ENCODE peak calls at places on chromosomes 11 and 22, in eight cellular contexts. D, P, G, W, T, B, M and S are unnamed samples.

GRCh38 chr11:66001941-66002647 is at the start of the genes BANF1 and EIF1AD:
- DNase-seq in D (peak; percentile 78), B (peak; percentile 92), G (peak; percentile 84), M (peak; percentile 98), W (peak; percentile 94), T (peak; percentile 98), P (peak; percentile 96), S (peak; percentile 85)

GRCh38 chr11:74443071-74443864 is 24.1 kb downstream of the KCNE3 start:
- DNase-seq in M (peak; percentile 84), W (no peak), D (no peak), B (no peak), P (no peak), T (no peak), G (peak; percentile 21), S (no peak)

GRCh38 chr11:59898652-59899051 is 20.1 kb downstream of the OOSP3 start:
- DNase-seq in G (no peak), W (no peak), M (peak; percentile 46), T (no peak), D (no peak), P (no peak), B (no peak), S (no peak)

GRCh38 chr11:77109236-77110019 is 6.8 kb downstream of the OMP start:
- DNase-seq in P (no peak), D (no peak), T (no peak), W (no peak), G (peak; percentile 92), B (no peak), M (no peak), S (no peak)

GRCh38 chr11:78978831-78979230 is 404.2 kb upstream of the NARS2 start:
- DNase-seq in T (no peak), B (no peak), P (no peak), G (no peak), D (no peak), W (no peak), M (no peak), S (no peak)

GRCh38 chr11:95599959-95600586 is 189.5 kb downstream of the FAM76B start:
- DNase-seq in W (no peak), M (no peak), P (peak; percentile 19), G (no peak), T (no peak), D (no peak), B (no peak), S (no peak)

GRCh38 chr11:45247433-45247832 is 38.7 kb downstream of the SYT13 start:
- DNase-seq in B (no peak), D (no peak), T (no peak), W (no peak), P (no peak), M (no peak), G (peak; percentile 79), S (no peak)

GRCh38 chr11:91978747-91979146 is 245.9 kb upstream of the FAT3 start:
- DNase-seq in D (no peak), B (no peak), G (no peak), M (no peak), T (no peak), W (no peak), P (no peak), S (no peak)

GRCh38 chr11:118397448-118397847 is 4.0 kb upstream of the ATP5MG start:
- DNase-seq in P (no peak), B (no peak), W (no peak), T (no peak), G (no peak), M (no peak), D (no peak), S (no peak)

GRCh38 chr11:118961591-118961990 is 5.5 kb downstream of the UPK2 start:
- DNase-seq in W (no peak), P (no peak), M (no peak), B (no peak), G (no peak), T (no peak), D (no peak), S (no peak)

GRCh38 chr11:130478204-130478701 is 29.8 kb downstream of the ADAMTS15 start:
- DNase-seq in P (no peak), M (no peak), G (no peak), T (no peak), W (no peak), D (no peak), B (peak; percentile 10), S (no peak)

GRCh38 chr22:33467718-33468117 is 409.5 kb upstream of the SYN3 start:
- DNase-seq in W (no peak), B (no peak), T (no peak), G (no peak), P (no peak), D (no peak), M (no peak), S (no peak)

GRCh38 chr11:30568933-30569332 is 17.2 kb downstream of the MPPED2 start:
- DNase-seq in D (no peak), B (no peak), T (no peak), G (no peak), P (no peak), M (no peak), W (no peak), S (no peak)

GRCh38 chr22:17213976-17214375 is 5.3 kb downstream of the ADA2 start:
- DNase-seq in B (no peak), P (peak; percentile 39), G (peak; percentile 3), T (peak; percentile 15), M (peak; percentile 36), D (no peak), W (no peak), S (peak; percentile 47)

GRCh38 chr22:32859743-32860142 is 58.2 kb downstream of the TIMP3 start:
- DNase-seq in G (no peak), B (no peak), M (no peak), P (no peak), D (no peak), T (no peak), W (no peak), S (no peak)

GRCh38 chr11:121767433-121767832 is 314.7 kb upstream of the SORL1-AS1 start:
- DNase-seq in D (no peak), G (no peak), B (peak; percentile 69), P (no peak), M (no peak), T (no peak), W (no peak), S (no peak)

GRCh38 chr11:70078796-70079616 is 889 bp downstream of the ANO1 start:
- DNase-seq in G (no peak), M (peak; percentile 44), T (no peak), D (no peak), W (no peak), B (no peak), P (no peak), S (no peak)

GRCh38 chr11:119320593-119321524 is 3.9 kb upstream of the MCAM start:
- DNase-seq in G (no peak), W (no peak), T (no peak), D (no peak), B (peak; percentile 85), P (no peak), M (peak; percentile 72), S (peak; percentile 55)

GRCh38 chr11:106989056-106989455 is 29.2 kb downstream of the GUCY1A2 start:
- DNase-seq in M (no peak), G (no peak), D (no peak), P (no peak), W (no peak), B (no peak), T (no peak), S (no peak)

GRCh38 chr11:19093976-19094375 is 23.0 kb upstream of the ZDHHC13 start:
- DNase-seq in M (no peak), D (no peak), B (no peak), G (no peak), W (no peak), P (no peak), T (no peak), S (no peak)

GRCh38 chr22:40176921-40177737 is 596 bp upstream of the TNRC6B start:
- DNase-seq in B (no peak), T (no peak), D (no peak), W (no peak), P (peak; percentile 79), G (no peak), M (peak; percentile 42), S (peak; percentile 71)

GRCh38 chr11:87322570-87322969 is 284.8 kb downstream of the TMEM135 start:
- DNase-seq in G (no peak), P (no peak), D (no peak), M (no peak), B (no peak), T (no peak), W (no peak), S (no peak)

GRCh38 chr11:17745032-17745772 is 10.6 kb downstream of the KCNC1 start:
- DNase-seq in M (no peak), B (no peak), T (no peak), P (no peak), W (no peak), G (no peak), D (no peak), S (no peak)

GRCh38 chr11:35593143-35593542 is 25.1 kb upstream of the FJX1 start:
- DNase-seq in T (no peak), P (no peak), D (no peak), B (no peak), M (peak; percentile 33), G (no peak), W (no peak), S (no peak)

GRCh38 chr11:4118107-4118506 is 23.5 kb downstream of the RRM1 start:
- DNase-seq in G (no peak), B (no peak), P (no peak), T (no peak), D (no peak), W (no peak), M (no peak), S (no peak)

GRCh38 chr11:125772834-125773505 is 5.7 kb downstream of the PATE2 start:
- DNase-seq in W (no peak), P (no peak), B (no peak), T (no peak), G (no peak), M (no peak), D (no peak), S (no peak)

GRCh38 chr11:75583710-75584658 is 21.9 kb downstream of the SERPINH1 start:
- DNase-seq in B (peak; percentile 39), M (no peak), W (peak; percentile 43), D (no peak), P (no peak), T (peak; percentile 58), G (no peak), S (no peak)

GRCh38 chr11:68461284-68461861 is 821 bp downstream of the PPP6R3 start:
- DNase-seq in M (peak; percentile 58), P (no peak), T (no peak), D (no peak), B (peak; percentile 41), W (no peak), G (no peak), S (peak; percentile 16)

GRCh38 chr11:64343740-64344133 is 3.7 kb downstream of the CCDC88B start:
- DNase-seq in T (no peak), P (no peak), W (no peak), D (no peak), B (no peak), M (no peak), G (peak; percentile 8), S (no peak)

GRCh38 chr11:62088331-62088933 is 35.4 kb upstream of the INCENP start:
- DNase-seq in P (no peak), T (no peak), M (no peak), D (no peak), W (no peak), G (no peak), B (no peak), S (no peak)

GRCh38 chr11:533049-533585 is 2.3 kb downstream of the HRAS start:
- DNase-seq in B (no peak), P (no peak), G (no peak), M (no peak), W (no peak), D (no peak), T (no peak), S (no peak)

GRCh38 chr11:17531818-17532131 is 12.4 kb downstream of the USH1C start:
- DNase-seq in B (no peak), T (no peak), W (no peak), D (no peak), G (no peak), M (no peak), P (no peak), S (no peak)

GRCh38 chr11:63858628-63859550 is 20.0 kb downstream of the MARK2 start:
- DNase-seq in P (no peak), T (no peak), W (no peak), B (no peak), G (no peak), M (no peak), D (no peak), S (no peak)